ENCODE peak calls at places on chromosomes 12 and 14, in eight cellular contexts. Z is NCI-H2081; N is SK-N-SH; K is astrocyte; A is PC-9; G is T-helper 9 cell; T is stimulated activated CD4-positive, alpha-beta T cell treated with anti-CD3 and anti-CD28 coated beads, Interleukin-15, amount 100 ng/mL, for 1 hour; P is HS-5. Y is an unnamed sample.

GRCh38 chr12:52716061-52716460 is 12.7 kb upstream of the KRT77 start:
- DNase-seq in Z (no peak), N (no peak), K (no peak), A (no peak), G (no peak), T (no peak), P (no peak), Y (no peak)

GRCh38 chr12:63150255-63151060 is 543 bp downstream of the AVPR1A start:
- DNase-seq in Z (no peak), N (peak), K (no peak), A (no peak), G (no peak), T (no peak), P (no peak), Y (no peak)

GRCh38 chr12:12714276-12715001 is 2.7 kb upstream of the CDKN1B start:
- DNase-seq in Z (no peak), N (no peak), K (peak), A (peak), G (no peak), T (peak), P (no peak), Y (peak)

GRCh38 chr14:28870033-28870564 is 103.5 kb downstream of the FOXG1 start:
- DNase-seq in Z (no peak), N (no peak), K (no peak), A (no peak), G (no peak), T (no peak), P (no peak), Y (no peak)

GRCh38 chr14:93269341-93270068 is 62.4 kb downstream of the UBR7 start:
- DNase-seq in Z (no peak), N (no peak), K (peak), A (no peak), G (no peak), T (no peak), P (peak), Y (no peak)

GRCh38 chr12:43329381-43329780 is 222.6 kb downstream of the ADAMTS20 start:
- DNase-seq in Z (no peak), N (no peak), K (peak), A (no peak), G (no peak), T (no peak), P (no peak), Y (no peak)

GRCh38 chr12:124874988-124875802 is 11.5 kb upstream of the SCARB1 start:
- DNase-seq in Z (no peak), N (no peak), K (no peak), A (no peak), G (no peak), T (no peak), P (no peak), Y (no peak)

GRCh38 chr14:95507174-95507573 is 9.3 kb downstream of the SYNE3 start:
- DNase-seq in Z (no peak), N (no peak), K (peak), A (peak), G (no peak), T (no peak), P (no peak), Y (no peak)

GRCh38 chr12:116594325-116595038 is 35.3 kb downstream of the MAP1LC3B2 start:
- DNase-seq in Z (no peak), N (no peak), K (no peak), A (no peak), G (no peak), T (no peak), P (no peak), Y (peak)

GRCh38 chr14:97359391-97359790 is 562.2 kb downstream of the VRK1 start:
- DNase-seq in Z (no peak), N (no peak), K (no peak), A (no peak), G (no peak), T (no peak), P (no peak), Y (no peak)

GRCh38 chr14:73467377-73467776 is 9.0 kb upstream of the NUMB start:
- DNase-seq in Z (no peak), N (no peak), K (peak), A (no peak), G (no peak), T (no peak), P (no peak), Y (no peak)

GRCh38 chr14:20386276-20386855 is 26.9 kb downstream of the TEP1 start:
- DNase-seq in Z (no peak), N (no peak), K (no peak), A (no peak), G (no peak), T (no peak), P (no peak), Y (no peak)

GRCh38 chr12:24118675-24119074 is 169.2 kb upstream of the SOX5 start:
- DNase-seq in Z (no peak), N (no peak), K (no peak), A (no peak), G (no peak), T (no peak), P (no peak), Y (no peak)

GRCh38 chr12:26987634-26988424 is 26.4 kb downstream of the TM7SF3 start:
- DNase-seq in Z (no peak), N (no peak), K (no peak), A (no peak), G (no peak), T (no peak), P (no peak), Y (no peak)

GRCh38 chr12:112938751-112939150 is 477 bp downstream of the OAS3 start:
- DNase-seq in Z (no peak), N (no peak), K (no peak), A (no peak), G (no peak), T (no peak), P (no peak), Y (no peak)

GRCh38 chr14:82029038-82029437 is 495.4 kb upstream of the SEL1L start:
- DNase-seq in Z (no peak), N (no peak), K (no peak), A (no peak), G (no peak), T (no peak), P (no peak), Y (no peak)

GRCh38 chr12:84763112-84763511 is 149.5 kb downstream of the SLC6A15 start:
- DNase-seq in Z (no peak), N (no peak), K (peak), A (no peak), G (no peak), T (no peak), P (no peak), Y (no peak)

GRCh38 chr12:130098301-130099005 is 63.8 kb upstream of the FZD10 start:
- DNase-seq in Z (no peak), N (no peak), K (no peak), A (no peak), G (no peak), T (no peak), P (no peak), Y (no peak)

GRCh38 chr14:54349713-54350112 is 47.1 kb upstream of the CDKN3 start:
- DNase-seq in Z (no peak), N (no peak), K (no peak), A (no peak), G (no peak), T (no peak), P (no peak), Y (no peak)

GRCh38 chr12:2137707-2138106 is 84.9 kb downstream of the CACNA1C start:
- DNase-seq in Z (no peak), N (no peak), K (no peak), A (no peak), G (no peak), T (no peak), P (no peak), Y (no peak)

GRCh38 chr12:30927210-30927576 is 645 bp downstream of the TSPAN11 start:
- DNase-seq in Z (no peak), N (peak), K (no peak), A (no peak), G (no peak), T (no peak), P (no peak), Y (no peak)